ENCODE peak calls at places on chromosome 20, in four cellular contexts. Q is T-helper 1 cell; O is hypothalamus; P is stimulated activated CD4-positive, alpha-beta T cell treated with anti-CD3 and anti-CD28 coated beads, Interleukin-2, amount 100 ng/mL, for 48 hours. A is an unnamed sample.

GRCh38 chr20:19427480-19427879 is 215.0 kb downstream of the SLC24A3 start:
- DNase-seq in Q (no peak), O (no peak), P (no peak), A (no peak)

GRCh38 chr20:49948809-49949507 is 12.8 kb downstream of the RNF114 start:
- DNase-seq in Q (no peak), O (no peak), P (no peak), A (no peak)

GRCh38 chr20:46832555-46832954 is 62.1 kb upstream of the EYA2 start:
- DNase-seq in Q (no peak), O (no peak), P (no peak), A (no peak)

GRCh38 chr20:21100590-21101452 is 5.3 kb downstream of the LINC00237 start:
- DNase-seq in Q (peak), O (no peak), P (no peak), A (no peak)

GRCh38 chr20:25275813-25276532 is 28.1 kb downstream of the PYGB start:
- DNase-seq in Q (no peak), O (no peak), P (no peak), A (no peak)

GRCh38 chr20:1225729-1226313 is at the start of gene RAD21L1:
- DNase-seq in Q (peak), O (no peak), P (peak), A (peak)

GRCh38 chr20:63579017-63579705 is 5.1 kb upstream of the HELZ2 start:
- DNase-seq in Q (no peak), O (no peak), P (no peak), A (no peak)

GRCh38 chr20:61903575-61904340 is 161.9 kb downstream of the TAF4 start:
- DNase-seq in Q (no peak), O (no peak), P (no peak), A (no peak)

GRCh38 chr20:34984756-34985261 is 29.1 kb downstream of the MYH7B start:
- DNase-seq in Q (no peak), O (no peak), P (no peak), A (no peak)

GRCh38 chr20:62266340-62266739 is 28.0 kb downstream of the OSBPL2 start:
- DNase-seq in Q (no peak), O (no peak), P (no peak), A (no peak)

GRCh38 chr20:4916991-4917881 is 84.1 kb downstream of the SLC23A2 start:
- DNase-seq in Q (no peak), O (no peak), P (no peak), A (no peak)

GRCh38 chr20:19935842-19936241 is 81.3 kb upstream of the NAA20 start:
- DNase-seq in Q (no peak), O (no peak), P (no peak), A (no peak)

GRCh38 chr20:52493177-52493711 is 301.7 kb upstream of the ZFP64 start:
- DNase-seq in Q (no peak), O (no peak), P (peak), A (no peak)

GRCh38 chr20:51511861-51512619 is 30.5 kb downstream of the NFATC2 start:
- DNase-seq in Q (no peak), O (no peak), P (no peak), A (no peak)

GRCh38 chr20:23637282-23638221 is at the start of gene CST3:
- DNase-seq in Q (no peak), O (no peak), P (no peak), A (peak)

GRCh38 chr20:24136659-24137246 is 148.2 kb upstream of the GGTLC1 start:
- DNase-seq in Q (no peak), O (no peak), P (no peak), A (no peak)

GRCh38 chr20:17655865-17656489 is 26.1 kb downstream of the RRBP1 start:
- DNase-seq in Q (no peak), O (no peak), P (no peak), A (no peak)

GRCh38 chr20:21575981-21576740 is 62.3 kb upstream of the NKX2-2 start:
- DNase-seq in Q (no peak), O (no peak), P (no peak), A (no peak)

GRCh38 chr20:36773123-36773547 is 428 bp downstream of the DSN1 start:
- DNase-seq in Q (no peak), O (no peak), P (no peak), A (no peak)

GRCh38 chr20:3730803-3731370 is 1.6 kb upstream of the HSPA12B start:
- DNase-seq in Q (no peak), O (no peak), P (no peak), A (no peak)

GRCh38 chr20:44692932-44693476 is 22.2 kb upstream of the CCN5 start:
- DNase-seq in Q (no peak), O (no peak), P (no peak), A (no peak)

GRCh38 chr20:35903843-35904242 is 50.5 kb downstream of the SCAND1 start:
- DNase-seq in Q (no peak), O (no peak), P (no peak), A (no peak)

GRCh38 chr20:58710481-58711265 is 18.1 kb downstream of the NPEPL1 start:
- DNase-seq in Q (no peak), O (no peak), P (no peak), A (no peak)

GRCh38 chr20:45049904-45050471 is 50.9 kb downstream of the KCNS1 start:
- DNase-seq in Q (peak), O (no peak), P (no peak), A (no peak)

GRCh38 chr20:34240698-34241615 is at the start of gene ASIP:
- DNase-seq in Q (no peak), O (no peak), P (no peak), A (no peak)

GRCh38 chr20:44734938-44735337 is 10.7 kb upstream of the KCNK15 start:
- DNase-seq in Q (no peak), O (no peak), P (no peak), A (no peak)

GRCh38 chr20:44009679-44009992 is 95.0 kb downstream of the TOX2 start:
- DNase-seq in Q (no peak), O (no peak), P (no peak), A (no peak)

GRCh38 chr20:57265649-57266250 is 691 bp downstream of the BMP7 start:
- DNase-seq in Q (no peak), O (no peak), P (no peak), A (no peak)

GRCh38 chr20:51495921-51496545 is 46.5 kb downstream of the NFATC2 start:
- DNase-seq in Q (no peak), O (no peak), P (no peak), A (no peak)

GRCh38 chr20:32976746-32977145 is 27.5 kb downstream of the SUN5 start:
- DNase-seq in Q (peak), O (no peak), P (no peak), A (no peak)

GRCh38 chr20:44247676-44248419 is 740 bp downstream of the GDAP1L1 start:
- DNase-seq in Q (no peak), O (no peak), P (peak), A (peak)

GRCh38 chr20:2302369-2302768 is 6.6 kb downstream of the TGM3 start:
- DNase-seq in Q (no peak), O (no peak), P (no peak), A (no peak)